ENCODE peak calls at places on chromosomes 16 and 17, in seven cellular contexts. W, G, H, Q, B, A and Z are unnamed samples.

GRCh38 chr16:51287231-51287630 is 136.2 kb upstream of the SALL1 start:
- DNase-seq in H (no peak), A (no peak), B (no peak), G (no peak), Q (no peak), W (no peak), Z (no peak)

GRCh38 chr17:58411408-58411894 is 5.9 kb downstream of the RNF43 start:
- DNase-seq in B (no peak), A (no peak), G (no peak), H (no peak), W (no peak), Q (no peak), Z (no peak)

GRCh38 chr16:10923650-10924214 is 18.5 kb downstream of the DEXI start:
- DNase-seq in W (no peak), Q (no peak), G (no peak), H (no peak), B (no peak), A (no peak), Z (no peak)

GRCh38 chr17:68981288-68981687 is 26.1 kb upstream of the ABCA8 start:
- DNase-seq in H (no peak), A (no peak), Q (no peak), G (peak; percentile 56), B (no peak), W (peak; percentile 39), Z (no peak)

GRCh38 chr17:81418710-81419332 is 23.6 kb downstream of the BAHCC1 start:
- DNase-seq in Q (no peak), A (no peak), H (no peak), G (no peak), B (peak; percentile 55), W (no peak), Z (no peak)

GRCh38 chr17:9148908-9149536 is 127.7 kb downstream of the NTN1 start:
- DNase-seq in A (no peak), B (no peak), W (no peak), H (no peak), G (no peak), Q (no peak), Z (no peak)

GRCh38 chr17:65231662-65232335 is 94.6 kb downstream of the RGS9 start:
- DNase-seq in A (peak; percentile 88), G (peak; percentile 92), B (peak; percentile 78), H (peak; percentile 75), W (peak; percentile 88), Q (peak; percentile 33), Z (peak; percentile 88)

GRCh38 chr17:35213412-35213925 is 19.3 kb upstream of the SLC35G3 start:
- DNase-seq in W (no peak), G (no peak), H (no peak), B (no peak), Q (no peak), A (no peak), Z (no peak)

GRCh38 chr17:47711366-47712099 is 17.6 kb downstream of the TBKBP1 start:
- DNase-seq in W (no peak), H (no peak), B (no peak), A (no peak), G (no peak), Q (no peak), Z (no peak)

GRCh38 chr17:3681565-3681964 is 13.0 kb downstream of the EMC6 start:
- DNase-seq in H (no peak), G (no peak), B (no peak), Q (no peak), W (no peak), A (no peak), Z (no peak)

GRCh38 chr17:73003487-73003886 is 89.0 kb downstream of the SLC39A11 start:
- DNase-seq in G (no peak), A (no peak), Q (no peak), W (peak; percentile 27), H (no peak), B (no peak), Z (no peak)

GRCh38 chr16:55370762-55371482 is 46.9 kb downstream of the IRX6 start:
- DNase-seq in Q (no peak), W (peak; percentile 35), G (peak; percentile 24), B (peak; percentile 73), A (peak; percentile 93), H (peak; percentile 17), Z (no peak)

GRCh38 chr17:13925579-13925978 is 143.7 kb upstream of the COX10 start:
- DNase-seq in W (peak; percentile 4), G (no peak), H (no peak), Q (no peak), A (no peak), B (no peak), Z (no peak)

GRCh38 chr16:83227336-83227735 is 580.4 kb upstream of the HSBP1 start:
- DNase-seq in A (no peak), W (no peak), Q (no peak), H (no peak), G (no peak), B (no peak), Z (no peak)

GRCh38 chr16:66003196-66003595 is 363.3 kb upstream of the CDH5 start:
- DNase-seq in W (no peak), G (peak; percentile 63), B (no peak), H (no peak), Q (no peak), A (no peak), Z (no peak)

GRCh38 chr17:21014498-21014897 is 28.3 kb downstream of the USP22 start:
- DNase-seq in B (no peak), G (no peak), W (no peak), H (no peak), A (no peak), Q (no peak), Z (no peak)

GRCh38 chr17:38587956-38588771 is 17.6 kb downstream of the SRCIN1 start:
- DNase-seq in W (no peak), Q (no peak), G (no peak), H (no peak), A (peak; percentile 38), B (no peak), Z (no peak)

GRCh38 chr17:68468334-68468733 is 11.0 kb upstream of the WIPI1 start:
- DNase-seq in H (no peak), Q (no peak), W (no peak), A (no peak), B (no peak), G (no peak), Z (no peak)

GRCh38 chr17:31548709-31549108 is 157.2 kb downstream of the RAB11FIP4 start:
- DNase-seq in H (no peak), G (no peak), W (no peak), A (no peak), Q (no peak), B (no peak), Z (peak; percentile 43)

GRCh38 chr16:67296422-67296821 is 17.1 kb downstream of the PLEKHG4 start:
- DNase-seq in H (no peak), Q (no peak), A (no peak), B (peak; percentile 58), W (peak; percentile 50), G (peak; percentile 28), Z (no peak)

GRCh38 chr16:88548131-88548874 is 21.9 kb upstream of the ZC3H18 start:
- DNase-seq in W (no peak), Q (no peak), G (no peak), H (no peak), B (no peak), A (no peak), Z (no peak)

GRCh38 chr16:87076950-87077749 is 240.0 kb downstream of the C16orf95 start:
- DNase-seq in Q (peak; percentile 28), G (peak; percentile 54), B (peak; percentile 76), A (peak; percentile 76), W (peak; percentile 67), H (no peak), Z (peak; percentile 75)

GRCh38 chr17:48293319-48294192 is 136.5 kb downstream of the SKAP1 start:
- DNase-seq in Q (no peak), H (no peak), A (no peak), G (no peak), B (no peak), W (no peak), Z (no peak)

GRCh38 chr16:81699596-81699995 is 79.5 kb upstream of the PLCG2 start:
- DNase-seq in A (no peak), B (no peak), H (no peak), W (no peak), Q (no peak), G (no peak), Z (no peak)

GRCh38 chr17:56658648-56659047 is 65.1 kb downstream of the NOG start:
- DNase-seq in B (peak; percentile 11), W (peak; percentile 83), Q (no peak), G (no peak), A (no peak), H (no peak), Z (peak; percentile 39)

GRCh38 chr17:50067996-50068395 is 12.1 kb downstream of the ITGA3 start:
- DNase-seq in Q (no peak), W (no peak), B (no peak), A (no peak), G (no peak), H (no peak), Z (no peak)

GRCh38 chr17:42512733-42513251 is 23.2 kb upstream of the NAGLU start:
- DNase-seq in H (peak; percentile 80), W (no peak), B (no peak), Q (peak; percentile 44), A (no peak), G (no peak), Z (no peak)

GRCh38 chr17:50261051-50261915 is 13.0 kb upstream of the TMEM92 start:
- DNase-seq in H (no peak), G (no peak), B (no peak), A (no peak), Q (no peak), W (no peak), Z (no peak)

GRCh38 chr17:77130521-77130920 is 10.2 kb upstream of the SEC14L1 start:
- DNase-seq in H (no peak), G (no peak), B (no peak), A (no peak), Q (no peak), W (no peak), Z (no peak)

GRCh38 chr16:57041182-57042156 is 50.9 kb upstream of the CPNE2 start:
- DNase-seq in W (no peak), G (no peak), Q (peak; percentile 48), B (no peak), H (peak; percentile 66), A (no peak), Z (no peak)

GRCh38 chr17:789160-789840 is 7.1 kb downstream of the MRM3 start:
- DNase-seq in Q (no peak), G (no peak), H (no peak), W (no peak), A (no peak), B (no peak), Z (no peak)

GRCh38 chr16:67562918-67563707 is 787 bp downstream of the CTCF start:
- DNase-seq in A (peak; percentile 92), H (peak; percentile 64), Q (no peak), B (peak; percentile 58), W (peak; percentile 48), G (peak; percentile 44), Z (peak; percentile 61)

GRCh38 chr16:12078405-12079245 is 102.1 kb downstream of the SNX29 start:
- DNase-seq in Q (no peak), A (no peak), B (no peak), G (no peak), H (no peak), W (no peak), Z (no peak)

GRCh38 chr16:22141746-22142145 is 20.6 kb upstream of the SDR42E2 start:
- DNase-seq in B (no peak), G (peak; percentile 40), W (no peak), A (peak; percentile 59), H (no peak), Q (no peak), Z (peak; percentile 37)

GRCh38 chr16:2090481-2090797 is 42.7 kb downstream of the TSC2 start:
- DNase-seq in W (no peak), B (no peak), A (no peak), G (no peak), Q (no peak), H (no peak), Z (no peak)

GRCh38 chr17:48528153-48528912 is 2.5 kb downstream of the HOXB1 start:
- DNase-seq in B (no peak), A (peak; percentile 40), W (no peak), Q (no peak), G (no peak), H (peak; percentile 34), Z (no peak)

GRCh38 chr16:4972938-4973587 is 14.9 kb downstream of the SEC14L5 start:
- DNase-seq in H (no peak), G (peak; percentile 42), A (no peak), Q (no peak), B (no peak), W (no peak), Z (no peak)

GRCh38 chr16:24936151-24936550 is 79.0 kb downstream of the ARHGAP17 start:
- DNase-seq in H (no peak), B (no peak), G (no peak), A (no peak), W (no peak), Q (no peak), Z (no peak)